ENCODE peak calls at places on chromosomes 1 and 21, in five cellular contexts. P, R, T, J and F are unnamed samples.
A peak's percentile ranks its signal among the peaks of the same experiment; 100 is the strongest.

GRCh38 chr1:56061824-56062223 is 517.5 kb downstream of the PLPP3 start:
- DNase-seq in P (no peak), R (no peak), T (no peak), J (no peak), F (no peak)

GRCh38 chr21:17732306-17732705 is 86.8 kb downstream of the C21orf91 start:
- DNase-seq in P (no peak), R (no peak), T (no peak), J (no peak), F (no peak)

GRCh38 chr1:154178856-154179811 is 12.8 kb downstream of the TPM3 start:
- DNase-seq in P (no peak), R (no peak), T (no peak), J (no peak), F (no peak)

GRCh38 chr21:34204481-34205439 is 131.4 kb downstream of the MRPS6 start:
- DNase-seq in P (no peak), R (no peak), T (no peak), J (no peak), F (no peak)

GRCh38 chr1:172951728-172952365 is 98.9 kb downstream of the TNFSF18 start:
- DNase-seq in P (no peak), R (peak; percentile 33), T (no peak), J (no peak), F (no peak)

GRCh38 chr1:82565546-82565945 is 764.8 kb downstream of the ADGRL2 start:
- DNase-seq in P (no peak), R (no peak), T (peak; percentile 61), J (no peak), F (no peak)

GRCh38 chr21:36068748-36069398 is 951 bp upstream of the CBR1 start:
- DNase-seq in P (no peak), R (no peak), T (no peak), J (no peak), F (no peak)

GRCh38 chr1:9720785-9721605 is 69.5 kb downstream of the PIK3CD start:
- DNase-seq in P (no peak), R (no peak), T (no peak), J (no peak), F (no peak)

GRCh38 chr21:34200288-34200905 is 127.0 kb downstream of the MRPS6 start:
- DNase-seq in P (no peak), R (no peak), T (no peak), J (no peak), F (no peak)

GRCh38 chr1:27045973-27046558 is 33.4 kb upstream of the TENT5B start:
- DNase-seq in P (peak; percentile 63), R (peak; percentile 52), T (peak; percentile 51), J (peak; percentile 20), F (no peak)

GRCh38 chr1:192485692-192486436 is 89.7 kb upstream of the RGS1 start:
- DNase-seq in P (peak; percentile 82), R (peak; percentile 91), T (no peak), J (peak; percentile 98), F (no peak)

GRCh38 chr1:244218220-244218619 is 167.1 kb downstream of the ZBTB18 start:
- DNase-seq in P (no peak), R (no peak), T (no peak), J (no peak), F (no peak)

GRCh38 chr1:232047473-232047872 is 420.9 kb downstream of the DISC1 start:
- DNase-seq in P (no peak), R (no peak), T (peak; percentile 13), J (no peak), F (no peak)

GRCh38 chr1:43011020-43011419 is 52.4 kb upstream of the SLC2A1 start:
- DNase-seq in P (no peak), R (no peak), T (no peak), J (no peak), F (no peak)

GRCh38 chr1:188782220-188782841 is 1695.3 kb downstream of the BRINP3 start:
- DNase-seq in P (no peak), R (no peak), T (peak; percentile 81), J (peak; percentile 16), F (no peak)

GRCh38 chr1:116820362-116820761 is 66.1 kb downstream of the CD2 start:
- DNase-seq in P (no peak), R (peak; percentile 32), T (no peak), J (peak; percentile 21), F (no peak)

GRCh38 chr1:36988311-36988710 is 46.0 kb downstream of the GRIK3 start:
- DNase-seq in P (peak; percentile 65), R (no peak), T (no peak), J (no peak), F (no peak)

GRCh38 chr1:91556556-91556955 is 55.9 kb downstream of the CDC7 start:
- DNase-seq in P (no peak), R (no peak), T (no peak), J (no peak), F (no peak)

GRCh38 chr1:244881552-244882280 is 17.4 kb upstream of the HNRNPU start:
- DNase-seq in P (no peak), R (no peak), T (no peak), J (no peak), F (no peak)

GRCh38 chr1:205976708-205977107 is 26.5 kb downstream of the RAB7B start:
- DNase-seq in P (no peak), R (peak; percentile 50), T (no peak), J (peak; percentile 23), F (no peak)

GRCh38 chr1:183548136-183548535 is 42.1 kb downstream of the NCF2 start:
- DNase-seq in P (no peak), R (no peak), T (no peak), J (no peak), F (no peak)

GRCh38 chr1:95518310-95518709 is 284.3 kb downstream of the RWDD3 start:
- DNase-seq in P (no peak), R (no peak), T (no peak), J (no peak), F (no peak)

GRCh38 chr1:167120899-167121298 is 27.0 kb downstream of the STYXL2 start:
- DNase-seq in P (no peak), R (no peak), T (no peak), J (no peak), F (no peak)

GRCh38 chr1:239337776-239338435 is 48.5 kb upstream of the CHRM3 start:
- DNase-seq in P (no peak), R (no peak), T (no peak), J (no peak), F (no peak)
- TF ChIP-seq CTCF in P (no peak), R (no peak), T (no peak), J (no peak), F (no peak)

GRCh38 chr1:163412216-163412615 is 90.5 kb downstream of the NUF2 start:
- DNase-seq in P (no peak), R (no peak), T (no peak), J (no peak), F (no peak)
- TF ChIP-seq CTCF in P (no peak), R (no peak), T (no peak), J (no peak), F (no peak)

GRCh38 chr1:179871940-179872339 is 5.7 kb downstream of the TOR1AIP2 start:
- DNase-seq in P (no peak), R (no peak), T (no peak), J (no peak), F (no peak)

GRCh38 chr1:179870870-179871269 is 6.7 kb downstream of the TOR1AIP2 start:
- DNase-seq in P (no peak), R (no peak), T (no peak), J (no peak), F (no peak)

GRCh38 chr1:179866616-179867015 is 11.0 kb downstream of the TOR1AIP2 start:
- DNase-seq in P (no peak), R (peak; percentile 13), T (no peak), J (no peak), F (no peak)

GRCh38 chr1:179865377-179865776 is 12.2 kb downstream of the TOR1AIP2 start:
- DNase-seq in P (no peak), R (no peak), T (no peak), J (no peak), F (no peak)

GRCh38 chr1:179867493-179868330 is 9.9 kb downstream of the TOR1AIP2 start:
- DNase-seq in P (peak; percentile 36), R (peak; percentile 49), T (no peak), J (no peak), F (no peak)
- TF ChIP-seq CTCF in P (peak; percentile 51), R (peak; percentile 83), T (peak; percentile 87), J (peak; percentile 84), F (peak; percentile 83)

GRCh38 chr1:220113136-220113695 is 19.3 kb downstream of the IARS2 start:
- DNase-seq in P (no peak), R (peak; percentile 28), T (no peak), J (no peak), F (no peak)
- TF ChIP-seq CTCF in P (peak; percentile 1), R (peak; percentile 73), T (peak; percentile 67), J (peak; percentile 52), F (peak; percentile 79)

DNA sequence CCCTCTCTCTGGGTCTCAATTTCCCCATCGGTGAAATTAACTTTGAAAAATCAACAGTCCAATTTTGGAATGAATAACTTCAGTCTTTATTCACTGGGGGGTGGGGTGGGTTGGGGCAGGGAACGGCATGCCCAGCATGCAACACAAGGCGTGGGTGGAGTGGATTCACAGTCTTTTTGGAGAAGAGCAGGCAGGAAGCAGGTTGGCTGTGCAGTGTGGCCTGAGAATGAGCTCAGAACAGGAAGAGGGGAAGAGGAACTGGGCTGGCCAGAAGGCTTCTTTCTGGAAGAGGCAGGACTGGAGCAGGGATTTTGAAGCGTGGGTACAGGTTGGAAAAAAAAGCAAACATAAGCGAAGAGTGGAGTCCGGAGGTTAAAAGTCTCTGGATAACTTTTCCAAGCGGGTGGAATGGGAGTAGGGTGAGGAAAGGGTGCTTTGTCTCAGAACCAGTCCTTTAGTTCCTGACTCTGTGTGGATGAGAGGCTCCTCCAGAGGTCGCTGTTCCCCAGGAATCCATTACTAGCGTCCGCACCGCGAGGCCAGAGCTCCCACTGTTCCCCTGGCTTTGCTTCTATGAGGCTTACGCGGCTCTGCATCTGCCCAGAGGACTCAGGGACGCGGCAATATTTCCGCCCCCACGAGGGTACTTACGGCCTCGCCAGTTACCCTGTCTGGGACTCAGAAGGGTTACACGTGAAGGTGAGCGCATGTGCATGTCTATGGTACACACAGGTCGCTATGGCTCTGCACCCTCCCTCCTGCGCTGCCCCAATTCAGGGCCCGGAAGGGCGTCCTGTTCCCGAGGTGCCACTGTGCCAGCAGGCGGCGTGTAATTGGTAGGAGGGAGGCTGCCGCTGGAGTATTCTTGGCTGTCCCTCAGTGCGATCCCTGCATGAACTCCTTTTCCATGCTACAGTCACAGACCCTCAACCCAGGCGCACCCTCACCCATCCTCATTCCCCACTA is 5.5 kb upstream of the FOXD2 start:
- DNase-seq in P (peak; percentile 62), R (peak; percentile 54), T (no peak), J (no peak), F (no peak)
- TF ChIP-seq CTCF in P (peak; percentile 35), R (peak; percentile 87), T (peak; percentile 65), J (peak; percentile 88), F (peak; percentile 91)

GRCh38 chr1:89603651-89604413 is 29.1 kb upstream of the LRRC8C start:
- DNase-seq in P (no peak), R (no peak), T (no peak), J (no peak), F (no peak)

GRCh38 chr1:89600792-89601191 is 32.1 kb upstream of the LRRC8C start:
- DNase-seq in P (no peak), R (no peak), T (no peak), J (no peak), F (no peak)

GRCh38 chr1:89598450-89599331 is 34.2 kb upstream of the LRRC8C start:
- DNase-seq in P (no peak), R (peak; percentile 30), T (peak; percentile 26), J (no peak), F (no peak)

GRCh38 chr1:89602871-89603404 is 30.0 kb upstream of the LRRC8C start:
- DNase-seq in P (no peak), R (no peak), T (no peak), J (no peak), F (no peak)

GRCh38 chr1:89599332-89599630 is 33.6 kb upstream of the LRRC8C start:
- DNase-seq in P (no peak), R (no peak), T (no peak), J (no peak), F (no peak)
- TF ChIP-seq CTCF in P (no peak), R (peak; percentile 36), T (no peak), J (no peak), F (peak; percentile 63)

GRCh38 chr1:89953072-89953626 is 41.8 kb upstream of the ZNF326 start:
- DNase-seq in P (no peak), R (peak; percentile 97), T (peak; percentile 81), J (peak; percentile 47), F (no peak)
- TF ChIP-seq CTCF in P (no peak), R (peak; percentile 43), T (no peak), J (no peak), F (peak; percentile 49)